ENCODE peak calls at places on chromosomes 4 and X, in five cellular contexts. W, L, R, X and V are unnamed samples.

GRCh38 chr4:2154215-2154614 is 87.7 kb downstream of the HAUS3 start:
- DNase-seq in X (no peak), W (no peak), L (no peak), R (no peak), V (no peak)

GRCh38 chr4:147477439-147477838 is 3.5 kb upstream of the EDNRA start:
- DNase-seq in W (no peak), X (no peak), R (no peak), L (no peak), V (no peak)

GRCh38 chrX:129590596-129590995 is 50.5 kb downstream of the OCRL start:
- DNase-seq in L (no peak), R (no peak), W (no peak), X (no peak), V (no peak)

GRCh38 chrX:84046403-84046984 is 141.5 kb downstream of the RPS6KA6 start:
- DNase-seq in L (peak; percentile 33), X (peak; percentile 36), W (peak; percentile 57), R (no peak), V (peak; percentile 28)

GRCh38 chr4:53767503-53767902 is 176.2 kb upstream of the LNX1 start:
- DNase-seq in X (no peak), W (peak; percentile 62), L (no peak), R (no peak), V (peak; percentile 71)

GRCh38 chr4:105306158-105306781 is 159.6 kb downstream of the TET2 start:
- DNase-seq in R (peak; percentile 52), X (no peak), L (no peak), W (no peak), V (no peak)

GRCh38 chr4:3323071-3323481 is 30.3 kb downstream of the RGS12 start:
- DNase-seq in X (no peak), R (no peak), W (no peak), L (no peak), V (no peak)

GRCh38 chr4:76756416-76756815 is 141.5 kb downstream of the SOWAHB start:
- DNase-seq in W (no peak), R (no peak), L (no peak), X (no peak), V (no peak)

GRCh38 chrX:107135076-107135964 is 16.7 kb upstream of the RBM41 start:
- DNase-seq in L (no peak), X (no peak), R (no peak), W (no peak), V (peak; percentile 61)

GRCh38 chr4:147096667-147097604 is 151.3 kb upstream of the TTC29 start:
- DNase-seq in R (no peak), W (peak; percentile 65), L (peak; percentile 37), X (peak; percentile 15), V (peak; percentile 73)

GRCh38 chrX:129665916-129666644 is 11.3 kb upstream of the APLN start:
- DNase-seq in X (no peak), R (no peak), W (peak; percentile 78), L (no peak), V (peak; percentile 72)

GRCh38 chr4:186192068-186192751 is 843 bp downstream of the CYP4V2 start:
- DNase-seq in X (no peak), W (peak; percentile 72), L (peak; percentile 19), R (peak; percentile 24), V (peak; percentile 59)

GRCh38 chr4:105620640-105621323 is 68.4 kb downstream of the ARHGEF38 start:
- DNase-seq in R (no peak), X (no peak), L (no peak), W (peak; percentile 88), V (peak; percentile 88)

GRCh38 chrX:56963377-56963776 is 32.0 kb downstream of the SPIN3 start:
- DNase-seq in W (no peak), X (no peak), L (no peak), R (no peak), V (no peak)

GRCh38 chrX:132737743-132738142 is 220.7 kb downstream of the HS6ST2 start:
- DNase-seq in R (peak; percentile 21), W (no peak), X (no peak), L (no peak), V (no peak)

GRCh38 chr4:172996571-172997216 is 171.9 kb upstream of the GALNT7 start:
- DNase-seq in R (no peak), W (peak; percentile 76), L (no peak), X (no peak), V (peak; percentile 86)